ENCODE peak calls at places on chromosomes 1 and 21, in seven cellular contexts. I, N, W, C, H, J and Q are unnamed samples.
A peak's percentile ranks its signal among the peaks of the same experiment; 100 is the strongest.

GRCh38 chr1:84301759-84302380 is 362 bp downstream of the SAMD13 start:
- DNase-seq in N (no peak), I (no peak), J (no peak), H (no peak), W (no peak), C (no peak), Q (no peak)

GRCh38 chr1:116374340-116375164 is 1.5 kb downstream of the ATP1A1 start:
- DNase-seq in N (peak; percentile 18), J (peak; percentile 30), H (no peak), C (no peak), W (no peak), I (no peak), Q (peak; percentile 42)

GRCh38 chr1:194975913-194976312 is 1632.3 kb downstream of the KCNT2 start:
- DNase-seq in C (no peak), N (no peak), J (no peak), I (no peak), H (peak; percentile 73), W (no peak), Q (no peak)

GRCh38 chr1:158002022-158002629 is 8.7 kb downstream of the KIRREL1 start:
- DNase-seq in H (no peak), I (no peak), N (no peak), W (no peak), C (no peak), J (no peak), Q (no peak)

GRCh38 chr1:151970641-151971040 is 23.0 kb downstream of the S100A10 start:
- DNase-seq in I (peak; percentile 49), N (no peak), H (no peak), J (no peak), W (no peak), C (no peak), Q (no peak)

GRCh38 chr1:12549460-12550349 is 68.3 kb downstream of the DHRS3 start:
- DNase-seq in C (no peak), N (no peak), H (peak; percentile 94), J (no peak), I (peak; percentile 56), W (peak; percentile 40), Q (no peak)

GRCh38 chr1:204344665-204345064 is 15.1 kb downstream of the PLEKHA6 start:
- DNase-seq in H (no peak), W (no peak), N (no peak), J (no peak), C (no peak), I (no peak), Q (no peak)

GRCh38 chr1:71295340-71295739 is 214.5 kb upstream of the ZRANB2 start:
- DNase-seq in I (no peak), W (no peak), N (no peak), C (no peak), J (no peak), H (no peak), Q (no peak)

GRCh38 chr21:34962136-34962535 is 87.0 kb downstream of the RUNX1 start:
- DNase-seq in C (no peak), W (no peak), I (no peak), N (no peak), H (no peak), J (no peak), Q (no peak)

GRCh38 chr1:119394085-119394484 is 20.9 kb upstream of the HSD3B2 start:
- DNase-seq in I (no peak), H (no peak), W (no peak), J (no peak), N (no peak), C (no peak), Q (no peak)

GRCh38 chr1:205456868-205457724 is 1.3 kb upstream of the BLACAT1 start:
- DNase-seq in I (no peak), W (peak; percentile 38), C (no peak), J (no peak), N (no peak), H (no peak), Q (no peak)

GRCh38 chr1:31180338-31180737 is 59.3 kb downstream of the NKAIN1 start:
- DNase-seq in N (no peak), J (no peak), C (no peak), W (no peak), H (no peak), I (no peak), Q (no peak)

GRCh38 chr1:51584021-51584420 is 32.9 kb upstream of the OSBPL9 start:
- DNase-seq in W (no peak), H (no peak), N (no peak), I (no peak), J (no peak), C (no peak), Q (no peak)

GRCh38 chr1:234975122-234975940 is 153.3 kb downstream of the TOMM20 start:
- DNase-seq in J (no peak), H (peak; percentile 100), W (peak; percentile 54), I (peak; percentile 69), N (no peak), C (no peak), Q (no peak)

GRCh38 chr1:3571263-3571662 is 40.0 kb downstream of the MEGF6 start:
- DNase-seq in J (no peak), W (no peak), C (no peak), I (no peak), H (no peak), N (no peak), Q (no peak)

GRCh38 chr1:155989242-155989991 is 11.1 kb upstream of the ARHGEF2 start:
- DNase-seq in C (peak; percentile 63), N (peak; percentile 63), I (peak; percentile 58), H (no peak), J (peak; percentile 86), W (peak; percentile 66), Q (peak; percentile 75)

GRCh38 chr1:147640553-147641165 is 29.7 kb downstream of the ACP6 start:
- DNase-seq in I (peak; percentile 65), N (peak; percentile 65), C (peak; percentile 67), H (no peak), J (peak; percentile 72), W (peak; percentile 57), Q (peak; percentile 68)